ENCODE peak calls at places on chromosomes 6 and 20, in five cellular contexts. N is NCI-H1092; E is stimulated activated CD4-positive, alpha-beta T cell treated with anti-CD3 and anti-CD28 coated beads, Interleukin-15, amount 100 ng/mL, for 24 hours; R is activated CD8-positive, alpha-beta memory T cell treated with anti-CD3 and anti-CD28 coated beads for 24 hours; Y is NCI-H345. F is an unnamed sample.
A peak's percentile ranks its signal among the peaks of the same experiment; 100 is the strongest.

GRCh38 chr20:10453241-10453640 is 18.1 kb downstream of the SLX4IP start:
- DNase-seq in E (peak; percentile 34), Y (no peak), N (no peak), R (no peak), F (no peak)

GRCh38 chr20:3766832-3767433 is 620 bp downstream of the ADISSP start:
- DNase-seq in R (no peak), E (peak; percentile 36), N (no peak), Y (no peak), F (no peak)

GRCh38 chr6:132813173-132813856 is 1.1 kb upstream of the RPS12 start:
- DNase-seq in R (peak; percentile 81), Y (peak; percentile 42), N (no peak), E (peak; percentile 66), F (peak; percentile 25)

GRCh38 chr6:145213614-145214013 is 521.7 kb downstream of the EPM2A start:
- DNase-seq in E (no peak), Y (no peak), N (no peak), R (no peak), F (no peak)

GRCh38 chr6:37763413-37763812 is 56.1 kb upstream of the ZFAND3 start:
- DNase-seq in Y (no peak), R (no peak), N (no peak), E (no peak), F (no peak)

GRCh38 chr6:3762852-3763251 is 11.3 kb upstream of the PXDC1 start:
- DNase-seq in Y (no peak), N (no peak), E (no peak), R (no peak), F (no peak)

GRCh38 chr6:125827788-125828313 is 37.1 kb downstream of the NCOA7 start:
- DNase-seq in Y (no peak), N (no peak), R (no peak), E (no peak), F (no peak)

GRCh38 chr6:113632220-113632864 is 224.8 kb upstream of the MARCKS start:
- DNase-seq in R (no peak), Y (no peak), E (peak; percentile 61), N (no peak), F (peak; percentile 86)

GRCh38 chr6:27777614-27778355 is 134.4 kb downstream of the OR2B2 start:
- DNase-seq in E (no peak), N (no peak), Y (no peak), R (no peak), F (no peak)

GRCh38 chr6:100372326-100372725 is 92.4 kb downstream of the SIM1 start:
- DNase-seq in Y (no peak), R (no peak), N (no peak), E (no peak), F (no peak)

GRCh38 chr6:35425284-35425683 is 26.9 kb upstream of the FANCE start:
- DNase-seq in R (no peak), Y (no peak), E (no peak), N (no peak), F (no peak)

GRCh38 chr6:118743744-118744143 is 92.4 kb upstream of the CEP85L start:
- DNase-seq in N (no peak), E (no peak), Y (no peak), R (no peak), F (no peak)

GRCh38 chr6:88141641-88142298 is 24.4 kb downstream of the CNR1 start:
- DNase-seq in N (no peak), E (no peak), Y (no peak), R (no peak), F (no peak)

GRCh38 chr6:38234934-38235678 is 404.6 kb downstream of the BTBD9 start:
- DNase-seq in Y (no peak), E (no peak), N (no peak), R (no peak), F (no peak)

GRCh38 chr6:157442296-157442695 is 61.3 kb downstream of the ZDHHC14 start:
- DNase-seq in Y (no peak), E (no peak), R (no peak), N (no peak), F (no peak)

GRCh38 chr20:3739054-3739925 is 6.8 kb downstream of the HSPA12B start:
- DNase-seq in Y (no peak), E (no peak), N (no peak), R (no peak), F (no peak)

GRCh38 chr20:48886811-48887210 is 34.7 kb upstream of the ARFGEF2 start:
- DNase-seq in Y (no peak), R (no peak), E (no peak), N (no peak), F (no peak)

GRCh38 chr20:21048841-21049273 is 57.3 kb downstream of the LINC00237 start:
- DNase-seq in E (peak; percentile 72), R (peak; percentile 79), Y (peak; percentile 18), N (no peak), F (no peak)

GRCh38 chr6:170130201-170130621 is 160.7 kb downstream of the DLL1 start:
- DNase-seq in R (peak; percentile 40), E (no peak), N (no peak), Y (no peak), F (no peak)

GRCh38 chr6:23654745-23655144 is 471.3 kb upstream of the NRSN1 start:
- DNase-seq in Y (no peak), R (no peak), E (no peak), N (no peak), F (no peak)